ENCODE peak calls at places on chromosome 1, in seven cellular contexts. Q, U, X, N, V, G and W are unnamed samples.

GRCh38 chr1:218365600-218365999 is 20.5 kb downstream of the TGFB2 start:
- DNase-seq in Q (no peak), U (peak; percentile 59), X (no peak), N (no peak), V (no peak), G (no peak), W (no peak)

GRCh38 chr1:174912243-174912642 is 87.5 kb upstream of the CACYBP start:
- DNase-seq in Q (no peak), U (no peak), X (no peak), N (no peak), V (no peak), G (no peak), W (no peak)

GRCh38 chr1:6475381-6476133 is 9.6 kb upstream of the TNFRSF25 start:
- DNase-seq in Q (peak; percentile 43), U (no peak), X (peak; percentile 86), N (peak; percentile 74), V (peak; percentile 66), G (no peak), W (peak; percentile 2)

GRCh38 chr1:23202263-23202749 is 15.0 kb downstream of the HTR1D start:
- DNase-seq in Q (peak; percentile 80), U (no peak), X (no peak), N (no peak), V (no peak), G (peak; percentile 24), W (no peak)

GRCh38 chr1:53498555-53499142 is 39.5 kb downstream of the DMRTB1 start:
- DNase-seq in Q (no peak), U (no peak), X (peak; percentile 48), N (no peak), V (peak; percentile 30), G (no peak), W (no peak)

GRCh38 chr1:187942986-187943385 is 1114.2 kb downstream of the PLA2G4A start:
- DNase-seq in Q (no peak), U (no peak), X (no peak), N (no peak), V (no peak), G (no peak), W (no peak)

GRCh38 chr1:236608930-236609726 is 4.8 kb upstream of the HEATR1 start:
- DNase-seq in Q (peak; percentile 63), U (no peak), X (no peak), N (no peak), V (peak; percentile 51), G (peak; percentile 60), W (peak; percentile 21)

GRCh38 chr1:18913065-18913502 is 10.7 kb upstream of the ALDH4A1 start:
- DNase-seq in Q (peak; percentile 90), U (no peak), X (peak; percentile 96), N (peak; percentile 72), V (peak; percentile 67), G (peak; percentile 84), W (peak; percentile 21)

GRCh38 chr1:54331091-54331772 is 75.0 kb downstream of the SSBP3 start:
- DNase-seq in Q (no peak), U (no peak), X (no peak), N (no peak), V (no peak), G (peak; percentile 44), W (no peak)

GRCh38 chr1:15337656-15338402 is 71.9 kb upstream of the EFHD2 start:
- DNase-seq in Q (peak; percentile 89), U (peak; percentile 38), X (peak; percentile 64), N (no peak), V (no peak), G (peak; percentile 81), W (no peak)

GRCh38 chr1:226064168-226064815 is 1.8 kb downstream of the H3-3A start:
- DNase-seq in Q (peak; percentile 43), U (no peak), X (no peak), N (no peak), V (peak; percentile 50), G (peak; percentile 22), W (no peak)

GRCh38 chr1:239276051-239276450 is 110.3 kb upstream of the CHRM3 start:
- DNase-seq in Q (no peak), U (no peak), X (no peak), N (no peak), V (no peak), G (no peak), W (no peak)

GRCh38 chr1:178530037-178530402 is 17.1 kb downstream of the TEX35 start:
- DNase-seq in Q (peak; percentile 57), U (no peak), X (no peak), N (no peak), V (no peak), G (peak; percentile 69), W (no peak)

GRCh38 chr1:150807257-150807637 is 813 bp downstream of the CTSK start:
- DNase-seq in Q (no peak), U (no peak), X (no peak), N (no peak), V (no peak), G (peak; percentile 9), W (no peak)

GRCh38 chr1:75643460-75643859 is 32.5 kb upstream of the SLC44A5 start:
- DNase-seq in Q (no peak), U (no peak), X (no peak), N (no peak), V (no peak), G (no peak), W (no peak)

GRCh38 chr1:74733616-74734484 is 898 bp downstream of the TYW3 start:
- DNase-seq in Q (peak; percentile 72), U (no peak), X (no peak), N (no peak), V (peak; percentile 57), G (peak; percentile 85), W (no peak)

GRCh38 chr1:201511396-201511795 is 4.5 kb upstream of the CSRP1 start:
- DNase-seq in Q (no peak), U (no peak), X (no peak), N (no peak), V (no peak), G (no peak), W (no peak)

GRCh38 chr1:234672349-234673135 is 62.6 kb upstream of the IRF2BP2 start:
- DNase-seq in Q (no peak), U (no peak), X (no peak), N (no peak), V (no peak), G (no peak), W (no peak)

GRCh38 chr1:78275906-78276690 is 214.7 kb upstream of the PTGFR start:
- DNase-seq in Q (no peak), U (no peak), X (no peak), N (no peak), V (no peak), G (no peak), W (no peak)

GRCh38 chr1:24966724-24967346 is 36.8 kb upstream of the RUNX3 start:
- DNase-seq in Q (peak; percentile 92), U (no peak), X (peak; percentile 37), N (peak; percentile 80), V (no peak), G (peak; percentile 70), W (no peak)

GRCh38 chr1:109425391-109425790 is 857 bp downstream of the PSMA5 start:
- DNase-seq in Q (peak; percentile 62), U (no peak), X (no peak), N (no peak), V (no peak), G (peak; percentile 50), W (no peak)

GRCh38 chr1:168470821-168471473 is 72.8 kb downstream of the XCL2 start:
- DNase-seq in Q (peak; percentile 94), U (no peak), X (no peak), N (no peak), V (no peak), G (peak; percentile 84), W (no peak)

GRCh38 chr1:162230096-162230495 is 146.6 kb downstream of the SPATA46 start:
- DNase-seq in Q (no peak), U (no peak), X (no peak), N (no peak), V (no peak), G (peak; percentile 11), W (peak; percentile 48)

GRCh38 chr1:220207406-220207805 is 64.8 kb downstream of the RAB3GAP2 start:
- DNase-seq in Q (no peak), U (no peak), X (no peak), N (no peak), V (no peak), G (no peak), W (no peak)

GRCh38 chr1:30405631-30406212 is 317.7 kb downstream of the MATN1 start:
- DNase-seq in Q (no peak), U (no peak), X (no peak), N (no peak), V (no peak), G (no peak), W (no peak)

GRCh38 chr1:84757301-84757700 is 67.0 kb upstream of the SSX2IP start:
- DNase-seq in Q (no peak), U (no peak), X (no peak), N (no peak), V (no peak), G (no peak), W (no peak)

GRCh38 chr1:147246910-147247655 is 4.6 kb downstream of the CHD1L start:
- DNase-seq in Q (no peak), U (no peak), X (no peak), N (no peak), V (no peak), G (no peak), W (no peak)
- H3K27ac ChIP-seq in Q (no peak overlapping the region), U (no peak overlapping the region), X (no peak overlapping the region), N (no peak overlapping the region), V (peak overlapping the region; percentile 7), G (no peak overlapping the region), W (no peak overlapping the region)

DNA sequence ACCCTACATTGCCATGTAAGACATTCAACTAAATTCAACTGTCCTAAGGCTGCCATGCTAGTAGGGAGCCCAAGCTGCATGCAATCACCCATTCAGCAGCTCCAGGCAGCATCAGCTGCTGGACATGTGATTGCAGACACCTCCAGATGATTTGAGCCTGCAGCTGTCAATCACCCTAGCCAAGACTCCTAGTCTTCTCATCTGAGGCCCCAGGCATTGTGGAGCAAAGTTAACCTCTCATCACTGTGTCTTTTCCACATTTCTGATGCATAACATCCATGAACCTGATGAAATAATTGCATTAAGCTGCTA is 5.6 kb upstream of the CDC42BPA start:
- DNase-seq in Q (no peak), U (no peak), X (no peak), N (no peak), V (no peak), G (no peak), W (no peak)
- H3K27ac ChIP-seq in Q (no peak overlapping the region), U (no peak overlapping the region), X (no peak overlapping the region), N (no peak overlapping the region), V (no peak overlapping the region), G (no peak overlapping the region), W (no peak overlapping the region)

GRCh38 chr1:34845131-34845901 is 14.2 kb downstream of the SMIM12 start:
- DNase-seq in Q (no peak), U (no peak), X (no peak), N (no peak), V (no peak), G (no peak), W (no peak)
- H3K27ac ChIP-seq in Q (no peak overlapping the region), U (no peak overlapping the region), X (no peak overlapping the region), N (no peak overlapping the region), V (no peak overlapping the region), G (no peak overlapping the region), W (no peak overlapping the region)

DNA sequence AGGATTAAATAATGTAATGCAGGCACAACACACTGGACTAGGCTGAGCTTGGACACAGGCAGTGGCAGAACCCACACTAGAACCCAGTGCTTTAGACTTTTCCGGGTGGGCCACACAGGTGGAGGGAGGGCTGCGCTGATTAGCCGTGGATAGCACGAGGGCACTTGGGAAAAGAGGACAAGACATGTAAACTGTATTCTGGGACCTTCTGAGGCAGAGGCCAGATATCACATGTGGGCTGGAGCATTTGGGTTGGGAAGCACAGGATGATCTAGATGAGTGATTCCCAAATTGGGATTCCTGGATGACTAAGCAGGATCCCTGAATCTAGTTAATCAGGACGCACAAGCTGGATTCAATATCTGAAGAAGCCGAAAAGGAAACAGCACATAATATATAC is 20.3 kb upstream of the A3GALT2 start:
- DNase-seq in Q (no peak), U (no peak), X (no peak), N (no peak), V (no peak), G (no peak), W (no peak)
- H3K27ac ChIP-seq in Q (peak overlapping the region; percentile 92), U (peak overlapping the region; percentile 95), X (peak overlapping the region; percentile 81), N (no peak overlapping the region), V (no peak overlapping the region), G (peak overlapping the region; percentile 86), W (peak overlapping the region; percentile 89)